ENCODE peak calls at places on chromosomes 13 and 19, in six cellular contexts. G is activated effector memory CD4-positive, alpha-beta T cell treated with anti-CD3 and anti-CD28 coated beads, Interleukin-2, amount 50 U/mL, for 16 hours; P is stimulated activated CD4-positive, alpha-beta T cell treated with anti-CD3 and anti-CD28 coated beads, Interleukin-4, amount 100 ng/mL, for 24 hours; N is fibroblast of pulmonary artery; R is choroid plexus epithelial cell; E is renal cortical epithelial cell. K is an unnamed sample.

GRCh38 chr13:20495087-20496023 is 30.3 kb downstream of the CRYL1 start:
- DNase-seq in G (peak), P (peak), N (peak), E (peak), R (peak), K (peak)

GRCh38 chr13:100987993-100988392 is 313.4 kb upstream of the TMTC4 start:
- DNase-seq in R (peak), N (peak), E (peak), G (no peak), P (no peak), K (peak)

GRCh38 chr13:28636677-28637317 is 22.1 kb upstream of the POMP start:
- DNase-seq in E (peak), N (peak), G (no peak), P (peak), R (peak), K (peak)

GRCh38 chr19:55536366-55536765 is 567 bp downstream of the SBK2 start:
- DNase-seq in R (no peak), G (no peak), P (no peak), N (no peak), E (no peak), K (no peak)

GRCh38 chr13:53637971-53638547 is 609.4 kb downstream of the OLFM4 start:
- DNase-seq in E (no peak), N (no peak), P (no peak), G (no peak), R (no peak), K (no peak)

GRCh38 chr13:36530861-36531590 is 98.7 kb downstream of the CCNA1 start:
- DNase-seq in E (no peak), R (no peak), G (no peak), P (no peak), N (no peak), K (no peak)

GRCh38 chr13:25080773-25081172 is 15.2 kb upstream of the PABPC3 start:
- DNase-seq in E (no peak), G (no peak), R (no peak), N (no peak), P (no peak), K (no peak)

GRCh38 chr19:46265217-46265828 is 31.5 kb upstream of the HIF3A start:
- DNase-seq in E (peak), P (peak), G (peak), N (peak), R (peak), K (peak)

GRCh38 chr13:110133425-110134235 is 173.3 kb downstream of the COL4A1 start:
- DNase-seq in P (no peak), E (no peak), G (no peak), N (no peak), R (no peak), K (no peak)

GRCh38 chr13:107799001-107799400 is 416.3 kb downstream of the LIG4 start:
- DNase-seq in P (no peak), G (no peak), E (no peak), R (peak), N (peak), K (no peak)

GRCh38 chr13:46478641-46479040 is 74.3 kb upstream of the LRCH1 start:
- DNase-seq in N (no peak), P (no peak), R (no peak), E (no peak), G (no peak), K (peak)

GRCh38 chr19:34313188-34313587 is 51.8 kb upstream of the GPI start:
- DNase-seq in E (no peak), R (peak), G (no peak), N (peak), P (no peak), K (peak)

GRCh38 chr19:5934779-5935472 is 20.9 kb downstream of the CAPS start:
- DNase-seq in E (no peak), R (peak), N (peak), P (no peak), G (no peak), K (peak)

GRCh38 chr13:113169277-113170272 is 11.1 kb downstream of the PROZ start:
- DNase-seq in G (no peak), R (no peak), N (no peak), E (no peak), P (no peak), K (no peak)

GRCh38 chr13:49366841-49367240 is 77.0 kb downstream of the CAB39L start:
- DNase-seq in N (peak), G (no peak), P (no peak), E (no peak), R (no peak), K (peak)

GRCh38 chr19:35718345-35719041 is 690 bp downstream of the KMT2B start:
- DNase-seq in P (peak), R (peak), N (peak), G (peak), E (no peak), K (peak)

GRCh38 chr13:60591348-60591747 is 194.3 kb downstream of the TDRD3 start:
- DNase-seq in P (no peak), N (peak), R (peak), E (no peak), G (no peak), K (peak)

GRCh38 chr13:98456423-98456845 is 120.5 kb downstream of the STK24 start:
- DNase-seq in P (no peak), R (no peak), E (no peak), N (no peak), G (no peak), K (no peak)

GRCh38 chr13:33105387-33106005 is 89.3 kb downstream of the KL start:
- DNase-seq in N (no peak), G (no peak), E (no peak), P (no peak), R (no peak), K (no peak)

GRCh38 chr19:53537523-53538377 is at the start of gene ZNF331:
- DNase-seq in G (peak), N (peak), P (peak), R (peak), E (peak), K (peak)

GRCh38 chr13:39401091-39401647 is 201.8 kb downstream of the LHFPL6 start:
- DNase-seq in N (no peak), E (no peak), P (no peak), R (no peak), G (no peak), K (no peak)

GRCh38 chr19:33686687-33687541 is 65.2 kb downstream of the CHST8 start:
- DNase-seq in P (no peak), R (no peak), E (no peak), N (no peak), G (peak), K (no peak)

GRCh38 chr13:37919329-37919880 is 49.8 kb upstream of the TRPC4 start:
- DNase-seq in P (no peak), E (no peak), R (no peak), N (no peak), G (no peak), K (no peak)

GRCh38 chr19:30336290-30336689 is 35.9 kb upstream of the ZNF536 start:
- DNase-seq in P (no peak), E (no peak), R (no peak), G (no peak), N (no peak), K (no peak)

GRCh38 chr19:38993271-38993670 is 17.7 kb upstream of the FBXO17 start:
- DNase-seq in P (no peak), G (no peak), R (peak), N (peak), E (peak), K (peak)

GRCh38 chr13:20127263-20127562 is 33.6 kb downstream of the GJA3 start:
- DNase-seq in E (peak), N (peak), G (no peak), R (no peak), P (no peak), K (no peak)